ENCODE peak calls at places on chromosomes 1 and 21, in six cellular contexts. One of them, this sample, is unnamed.

GRCh38 chr1:225879521-225880209 is 2.5 kb downstream of the TMEM63A start:
- DNase-seq in HepG2: peak
- DNase-seq in GM12878: no peak
- DNase-seq in endothelial cell of umbilical vein: no peak
- DNase-seq in K562: no peak
- DNase-seq in A549: no peak
- DNase-seq in this sample: no peak

GRCh38 chr1:3163356-3163755 is 94.4 kb downstream of the PRDM16 start:
- DNase-seq in HepG2: no peak
- DNase-seq in GM12878: no peak
- DNase-seq in A549: no peak
- DNase-seq in endothelial cell of umbilical vein: no peak
- DNase-seq in K562: no peak
- DNase-seq in this sample: no peak

GRCh38 chr1:153678519-153679336 is at the start of gene NPR1:
- DNase-seq in endothelial cell of umbilical vein: peak
- DNase-seq in HepG2: no peak
- DNase-seq in K562: no peak
- DNase-seq in GM12878: no peak
- DNase-seq in A549: peak
- DNase-seq in this sample: peak

GRCh38 chr1:38082678-38083317 is 36.2 kb upstream of the POU3F1 start:
- DNase-seq in HepG2: peak
- DNase-seq in A549: no peak
- DNase-seq in endothelial cell of umbilical vein: no peak
- DNase-seq in K562: no peak
- DNase-seq in GM12878: no peak
- DNase-seq in this sample: no peak

GRCh38 chr1:45929257-45929687 is 125.9 kb downstream of the MAST2 start:
- DNase-seq in A549: peak
- DNase-seq in GM12878: no peak
- DNase-seq in K562: no peak
- DNase-seq in endothelial cell of umbilical vein: peak
- DNase-seq in HepG2: peak
- DNase-seq in this sample: peak

GRCh38 chr1:112744019-112744578 is 29.0 kb upstream of the PPM1J start:
- DNase-seq in GM12878: no peak
- DNase-seq in K562: no peak
- DNase-seq in HepG2: no peak
- DNase-seq in A549: no peak
- DNase-seq in endothelial cell of umbilical vein: peak
- DNase-seq in this sample: no peak

GRCh38 chr1:55067022-55067781 is 27.9 kb downstream of the PCSK9 start:
- DNase-seq in endothelial cell of umbilical vein: no peak
- DNase-seq in GM12878: no peak
- DNase-seq in K562: no peak
- DNase-seq in A549: no peak
- DNase-seq in HepG2: no peak
- DNase-seq in this sample: no peak

GRCh38 chr1:115466433-115466832 is 128.4 kb upstream of the NGF start:
- DNase-seq in HepG2: no peak
- DNase-seq in K562: no peak
- DNase-seq in A549: no peak
- DNase-seq in GM12878: no peak
- DNase-seq in endothelial cell of umbilical vein: no peak
- DNase-seq in this sample: no peak

GRCh38 chr1:118979754-118980270 is 8.3 kb downstream of the TBX15 start:
- DNase-seq in endothelial cell of umbilical vein: no peak
- DNase-seq in A549: no peak
- DNase-seq in GM12878: no peak
- DNase-seq in K562: no peak
- DNase-seq in HepG2: no peak
- DNase-seq in this sample: no peak

GRCh38 chr1:224183591-224184312 is 712 bp downstream of the DEGS1 start:
- DNase-seq in endothelial cell of umbilical vein: peak
- DNase-seq in A549: peak
- DNase-seq in GM12878: no peak
- DNase-seq in K562: no peak
- DNase-seq in HepG2: peak
- DNase-seq in this sample: peak

GRCh38 chr1:166884040-166884642 is 8.1 kb upstream of the TADA1 start:
- DNase-seq in endothelial cell of umbilical vein: peak
- DNase-seq in A549: peak
- DNase-seq in GM12878: no peak
- DNase-seq in K562: peak
- DNase-seq in HepG2: no peak
- DNase-seq in this sample: no peak

GRCh38 chr1:61441723-61442262 is 283.1 kb downstream of the TM2D1 start:
- DNase-seq in endothelial cell of umbilical vein: no peak
- DNase-seq in A549: peak
- DNase-seq in K562: no peak
- DNase-seq in GM12878: no peak
- DNase-seq in HepG2: no peak
- DNase-seq in this sample: no peak

GRCh38 chr1:21896652-21897532 is 40.2 kb downstream of the HSPG2 start:
- DNase-seq in A549: no peak
- DNase-seq in K562: peak
- DNase-seq in endothelial cell of umbilical vein: peak
- DNase-seq in GM12878: no peak
- DNase-seq in HepG2: no peak
- DNase-seq in this sample: no peak

GRCh38 chr1:220487297-220487820 is 40.6 kb upstream of the MARK1 start:
- DNase-seq in HepG2: no peak
- DNase-seq in GM12878: no peak
- DNase-seq in A549: peak
- DNase-seq in endothelial cell of umbilical vein: peak
- DNase-seq in K562: no peak
- DNase-seq in this sample: peak

GRCh38 chr1:77725706-77726105 is 33.9 kb downstream of the USP33 start:
- DNase-seq in A549: no peak
- DNase-seq in HepG2: no peak
- DNase-seq in GM12878: no peak
- DNase-seq in endothelial cell of umbilical vein: no peak
- DNase-seq in K562: no peak
- DNase-seq in this sample: no peak
- TF ChIP-seq MYC in A549: no peak
- TF ChIP-seq MYC in HepG2: no peak
- TF ChIP-seq MYC in GM12878: no peak
- TF ChIP-seq MYC in endothelial cell of umbilical vein: no peak
- TF ChIP-seq MYC in K562: no peak
- TF ChIP-seq MYC in this sample: no peak

DNA sequence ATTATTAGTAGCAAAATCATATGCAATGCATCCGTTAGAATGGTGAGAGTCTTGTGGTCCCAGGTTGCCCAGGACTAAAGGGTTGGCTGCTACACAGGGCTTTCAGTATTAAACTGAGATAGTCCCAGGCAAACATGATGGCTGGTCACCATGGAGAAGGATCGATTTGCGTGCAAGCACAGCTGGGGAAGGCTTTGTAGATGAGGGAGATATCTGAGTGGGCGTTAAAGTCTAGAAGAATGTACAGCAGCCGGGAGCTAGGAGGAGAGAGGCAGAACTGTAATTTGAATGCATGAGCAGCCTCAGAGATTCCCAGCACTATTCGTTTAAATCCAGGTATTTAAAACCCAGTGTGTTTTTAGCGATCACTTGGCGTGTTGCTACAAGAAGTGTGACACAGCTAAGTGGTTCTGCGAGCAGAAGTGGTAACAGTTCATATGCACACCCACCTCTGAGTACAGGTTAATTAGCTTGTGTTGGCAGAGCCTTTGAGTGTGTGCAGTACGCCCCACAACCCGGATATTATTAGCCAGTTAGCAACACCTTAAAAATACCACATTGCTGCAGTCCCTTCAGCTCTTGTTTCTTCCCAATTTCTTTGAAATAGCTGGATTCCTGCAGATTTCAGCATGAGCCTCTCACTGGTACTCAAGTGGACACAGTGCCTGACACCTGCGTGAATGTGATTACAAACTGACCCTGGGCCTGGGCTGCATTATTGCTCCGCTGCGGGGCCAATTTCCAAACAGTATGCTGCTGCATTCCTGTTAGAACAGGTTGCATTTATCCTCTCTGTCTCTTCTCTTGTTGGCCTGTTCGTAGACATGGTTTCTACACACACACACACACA is 67.1 kb upstream of the SCAF4 start:
- DNase-seq in K562: no peak
- DNase-seq in endothelial cell of umbilical vein: no peak
- DNase-seq in A549: no peak
- DNase-seq in GM12878: no peak
- DNase-seq in HepG2: no peak
- DNase-seq in this sample: no peak
- TF ChIP-seq MYC in K562: no peak
- TF ChIP-seq MYC in endothelial cell of umbilical vein: no peak
- TF ChIP-seq MYC in A549: no peak
- TF ChIP-seq MYC in GM12878: no peak
- TF ChIP-seq MYC in HepG2: no peak
- TF ChIP-seq MYC in this sample: no peak

GRCh38 chr1:173506437-173506836 is 29.3 kb downstream of the PRDX6 start:
- DNase-seq in endothelial cell of umbilical vein: no peak
- DNase-seq in GM12878: no peak
- DNase-seq in HepG2: peak
- DNase-seq in K562: no peak
- DNase-seq in A549: peak
- DNase-seq in this sample: no peak

GRCh38 chr1:173502104-173502503 is 25.0 kb downstream of the PRDX6 start:
- DNase-seq in GM12878: no peak
- DNase-seq in HepG2: peak
- DNase-seq in A549: no peak
- DNase-seq in endothelial cell of umbilical vein: no peak
- DNase-seq in K562: no peak
- DNase-seq in this sample: no peak

GRCh38 chr1:173504268-173504667 is 27.1 kb downstream of the PRDX6 start:
- DNase-seq in HepG2: no peak
- DNase-seq in GM12878: no peak
- DNase-seq in K562: no peak
- DNase-seq in endothelial cell of umbilical vein: no peak
- DNase-seq in A549: no peak
- DNase-seq in this sample: no peak

GRCh38 chr1:173505401-173505800 is 28.3 kb downstream of the PRDX6 start:
- DNase-seq in A549: no peak
- DNase-seq in K562: no peak
- DNase-seq in HepG2: no peak
- DNase-seq in GM12878: no peak
- DNase-seq in endothelial cell of umbilical vein: no peak
- DNase-seq in this sample: no peak

DNA sequence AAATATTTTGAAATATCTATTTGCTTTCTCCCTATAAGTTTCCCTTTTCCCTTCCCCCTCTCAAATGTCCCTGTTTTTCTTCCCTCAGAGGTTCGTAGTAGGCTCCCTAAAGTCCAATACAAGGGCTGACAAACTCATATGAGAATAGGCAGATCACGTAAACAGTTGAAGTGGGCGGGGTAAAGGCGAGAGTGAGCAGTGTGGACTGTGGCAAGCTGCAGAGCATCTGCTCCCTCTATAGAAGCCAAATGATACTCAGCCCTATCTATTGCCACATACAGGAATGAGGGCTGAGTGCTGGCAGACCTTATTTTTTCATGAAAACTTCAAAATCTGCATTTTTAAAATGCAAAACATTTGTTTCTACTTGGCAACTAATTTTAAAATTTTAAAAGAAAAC is 26.3 kb downstream of the PRDX6 start:
- DNase-seq in GM12878: no peak
- DNase-seq in endothelial cell of umbilical vein: no peak
- DNase-seq in HepG2: peak
- DNase-seq in K562: no peak
- DNase-seq in A549: peak
- DNase-seq in this sample: no peak
- TF ChIP-seq MYC in GM12878: no peak
- TF ChIP-seq MYC in endothelial cell of umbilical vein: no peak
- TF ChIP-seq MYC in HepG2: no peak
- TF ChIP-seq MYC in K562: no peak
- TF ChIP-seq MYC in A549: no peak
- TF ChIP-seq MYC in this sample: no peak

GRCh38 chr21:38351961-38352521 is 95.2 kb downstream of the KCNJ15 start:
- DNase-seq in K562: no peak
- DNase-seq in A549: peak
- DNase-seq in GM12878: no peak
- DNase-seq in HepG2: no peak
- DNase-seq in endothelial cell of umbilical vein: peak
- DNase-seq in this sample: no peak
- TF ChIP-seq MYC in K562: no peak
- TF ChIP-seq MYC in A549: no peak
- TF ChIP-seq MYC in GM12878: no peak
- TF ChIP-seq MYC in HepG2: no peak
- TF ChIP-seq MYC in endothelial cell of umbilical vein: no peak
- TF ChIP-seq MYC in this sample: no peak

DNA sequence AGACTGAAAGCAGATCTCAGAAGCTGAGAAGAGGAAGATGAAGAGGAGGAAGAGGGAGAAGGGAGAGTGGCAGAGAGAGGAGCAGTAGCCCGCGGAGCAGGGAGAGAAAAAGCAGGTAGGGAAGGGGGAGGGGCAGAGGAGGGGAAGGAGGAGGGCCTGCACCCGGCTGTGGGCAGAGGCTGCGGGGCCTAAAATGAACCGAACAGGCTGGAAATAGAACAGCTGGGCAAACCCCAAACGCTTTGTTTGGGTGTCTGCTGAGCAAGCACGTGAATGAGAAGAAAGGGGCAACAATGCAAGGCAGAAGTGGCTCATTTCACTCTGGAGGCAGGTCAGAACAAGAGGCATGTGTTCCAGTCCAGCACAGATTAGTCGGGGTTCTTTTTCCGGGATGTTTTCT is 33.5 kb downstream of the KCNC4 start:
- DNase-seq in HepG2: no peak
- DNase-seq in K562: no peak
- DNase-seq in endothelial cell of umbilical vein: no peak
- DNase-seq in GM12878: no peak
- DNase-seq in A549: no peak
- DNase-seq in this sample: peak
- TF ChIP-seq MYC in HepG2: no peak
- TF ChIP-seq MYC in K562: no peak
- TF ChIP-seq MYC in endothelial cell of umbilical vein: no peak
- TF ChIP-seq MYC in GM12878: no peak
- TF ChIP-seq MYC in A549: no peak
- TF ChIP-seq MYC in this sample: no peak

GRCh38 chr1:179153217-179153616 is 71.3 kb downstream of the TOR3A start:
- DNase-seq in K562: no peak
- DNase-seq in A549: no peak
- DNase-seq in endothelial cell of umbilical vein: no peak
- DNase-seq in GM12878: no peak
- DNase-seq in HepG2: no peak
- DNase-seq in this sample: no peak
- TF ChIP-seq MYC in K562: no peak
- TF ChIP-seq MYC in A549: no peak
- TF ChIP-seq MYC in endothelial cell of umbilical vein: no peak
- TF ChIP-seq MYC in GM12878: no peak
- TF ChIP-seq MYC in HepG2: no peak
- TF ChIP-seq MYC in this sample: no peak